ENCODE peak calls at places on chromosomes 16 and 17, in nine cellular contexts. Q, R, G, I, C, H, A, K and Z are unnamed samples. For H3K4me1, the result is how much of the 10 kb centered on the place peaks cover.

GRCh38 chr17:82684207-82684903 is 14.1 kb downstream of the RAB40B start:
- DNase-seq in Q (no peak), R (no peak), G (no peak), I (peak), C (no peak), H (no peak), A (no peak), K (no peak), Z (no peak)

GRCh38 chr17:17239832-17240231 is 2.9 kb upstream of the FLCN start:
- DNase-seq in Q (no peak), R (no peak), G (no peak), I (no peak), C (no peak), H (no peak), A (no peak), K (no peak), Z (no peak)

GRCh38 chr16:20803561-20804214 is 2.6 kb downstream of the ERI2 start:
- DNase-seq in Q (no peak), R (no peak), G (no peak), I (no peak), C (no peak), H (no peak), A (no peak), K (no peak), Z (no peak)

GRCh38 chr17:3497101-3497500 is 21.3 kb downstream of the ASPA start:
- DNase-seq in Q (no peak), R (no peak), G (no peak), I (no peak), C (no peak), H (no peak), A (no peak), K (no peak), Z (no peak)

GRCh38 chr16:88073201-88073721 is 122.0 kb downstream of the BANP start:
- DNase-seq in Q (no peak), R (no peak), G (no peak), I (no peak), C (no peak), H (no peak), A (no peak), K (no peak), Z (no peak)

GRCh38 chr17:13001991-13002615 is 15.7 kb downstream of the ELAC2 start:
- DNase-seq in Q (no peak), R (no peak), G (no peak), I (no peak), C (peak), H (no peak), A (no peak), K (no peak), Z (no peak)

GRCh38 chr16:27401768-27402568 is at the start of gene IL21R:
- DNase-seq in Q (no peak), R (peak), G (peak), I (peak), C (peak), H (peak), A (peak), K (no peak), Z (no peak)

GRCh38 chr16:82660078-82660645 is 33.4 kb downstream of the CDH13 start:
- DNase-seq in Q (no peak), R (no peak), G (no peak), I (no peak), C (peak), H (no peak), A (no peak), K (no peak), Z (no peak)

GRCh38 chr17:77435272-77436057 is 294.7 kb downstream of the SEC14L1 start:
- DNase-seq in Q (no peak), R (no peak), G (no peak), I (no peak), C (no peak), H (no peak), A (peak), K (no peak), Z (no peak)

GRCh38 chr16:74611721-74612120 is 4.8 kb upstream of the GLG1 start:
- DNase-seq in Q (no peak), R (no peak), G (no peak), I (no peak), C (peak), H (no peak), A (no peak), K (no peak), Z (no peak)

GRCh38 chr16:88988980-88989791 is 12.2 kb upstream of the CBFA2T3 start:
- DNase-seq in Q (no peak), R (no peak), G (no peak), I (no peak), C (no peak), H (no peak), A (peak), K (no peak), Z (no peak)

GRCh38 chr17:75289832-75290337 is 652 bp upstream of the SLC25A19 start:
- DNase-seq in Q (no peak), R (peak), G (peak), I (peak), C (peak), H (no peak), A (no peak), K (no peak), Z (peak)

GRCh38 chr17:17140590-17140980 is 65.5 kb downstream of the PLD6 start:
- DNase-seq in Q (no peak), R (no peak), G (no peak), I (no peak), C (peak), H (no peak), A (peak), K (no peak), Z (no peak)

GRCh38 chr16:30473231-30474061 is 904 bp downstream of the ITGAL start:
- DNase-seq in Q (no peak), R (no peak), G (peak), I (no peak), C (no peak), H (no peak), A (peak), K (no peak), Z (no peak)

GRCh38 chr16:27267037-27267677 is 1.4 kb downstream of the NSMCE1 start:
- DNase-seq in Q (no peak), R (no peak), G (no peak), I (no peak), C (no peak), H (no peak), A (no peak), K (no peak), Z (no peak)

GRCh38 chr17:27332485-27333409 is 38.8 kb downstream of the WSB1 start:
- DNase-seq in Q (peak), R (peak), G (peak), I (peak), C (peak), H (peak), A (peak), K (peak), Z (peak)

GRCh38 chr17:81470944-81471803 is 41.4 kb downstream of the ACTG1 start:
- DNase-seq in Q (no peak), R (no peak), G (no peak), I (no peak), C (no peak), H (no peak), A (no peak), K (no peak), Z (no peak)

GRCh38 chr17:34246872-34247271 is 8.2 kb upstream of the CCL2 start:
- DNase-seq in Q (no peak), R (no peak), G (no peak), I (no peak), C (no peak), H (no peak), A (no peak), K (no peak), Z (no peak)

GRCh38 chr17:34242976-34243731 is 11.9 kb upstream of the CCL2 start:
- DNase-seq in Q (no peak), R (no peak), G (no peak), I (no peak), C (no peak), H (no peak), A (no peak), K (no peak), Z (no peak)

GRCh38 chr17:34246436-34246835 is 8.6 kb upstream of the CCL2 start:
- DNase-seq in Q (no peak), R (no peak), G (no peak), I (no peak), C (no peak), H (no peak), A (no peak), K (no peak), Z (no peak)

GRCh38 chr17:34243732-34244299 is 11.3 kb upstream of the CCL2 start:
- DNase-seq in Q (no peak), R (no peak), G (no peak), I (no peak), C (no peak), H (no peak), A (no peak), K (no peak), Z (no peak)

GRCh38 chr17:34245496-34245895 is 9.6 kb upstream of the CCL2 start:
- DNase-seq in Q (no peak), R (no peak), G (no peak), I (no peak), C (no peak), H (no peak), A (no peak), K (no peak), Z (no peak)
- H3K4me1 ChIP-seq in Q (under half), R (under half), G (half or more), I (under half), C (under half), H (under half), A (half or more), K (under half), Z (under half)

DNA sequence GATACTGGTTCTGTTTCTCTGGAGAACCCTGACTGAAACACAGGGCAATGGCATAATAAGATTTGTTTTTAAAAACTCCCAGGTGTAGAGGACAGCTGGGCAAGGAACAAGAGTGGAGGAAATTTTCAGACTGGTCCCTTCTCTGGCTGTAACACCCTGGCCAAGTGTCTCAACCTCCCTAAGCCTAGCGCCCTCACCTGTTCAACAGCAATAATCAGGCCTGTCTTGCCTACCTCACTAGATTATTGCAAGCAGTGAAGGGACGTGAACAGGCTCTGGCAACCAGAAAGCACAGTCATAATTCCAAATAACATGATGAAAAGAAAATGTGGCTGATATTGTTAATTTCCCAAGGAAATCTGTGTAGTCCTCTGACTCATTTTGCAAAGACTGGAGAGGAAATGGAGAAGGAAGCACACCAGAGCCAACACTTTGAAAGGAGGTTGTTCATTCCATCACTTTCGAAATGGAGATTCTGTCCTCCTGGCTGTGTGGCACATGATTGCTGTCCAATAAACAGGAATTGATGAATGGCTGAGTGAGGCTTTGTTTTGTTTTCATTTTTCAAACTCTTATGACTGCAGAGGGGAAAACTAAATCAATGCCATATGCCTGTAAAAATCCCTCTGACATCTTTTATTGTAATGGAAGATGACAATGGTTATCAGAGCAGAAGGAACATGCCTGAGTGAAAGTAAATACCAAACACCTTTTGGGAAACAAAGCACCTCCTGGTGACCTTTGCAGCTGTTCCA is 87.4 kb upstream of the HLF start:
- DNase-seq in Q (no peak), R (no peak), G (no peak), I (no peak), C (no peak), H (no peak), A (no peak), K (no peak), Z (no peak)
- TF ChIP-seq CTCF in Q (no peak), R (no peak), G (no peak), I (peak), C (no peak), H (no peak), A (no peak), K (peak), Z (no peak)

GRCh38 chr16:9393601-9394000 is 302.2 kb downstream of the HAPSTR1 start:
- DNase-seq in Q (no peak), R (no peak), G (no peak), I (no peak), C (no peak), H (no peak), A (no peak), K (no peak), Z (no peak)
- H3K4me1 ChIP-seq in Q (under half), R (under half), G (under half), I (under half), C (under half), H (under half), A (under half), K (under half), Z (under half)

GRCh38 chr17:51630101-51630671 is 369.8 kb downstream of the UTP18 start:
- DNase-seq in Q (no peak), R (no peak), G (no peak), I (no peak), C (no peak), H (no peak), A (no peak), K (no peak), Z (peak)
- TF ChIP-seq CTCF in Q (no peak), R (no peak), G (no peak), I (no peak), C (no peak), H (no peak), A (no peak), K (no peak), Z (no peak)

DNA sequence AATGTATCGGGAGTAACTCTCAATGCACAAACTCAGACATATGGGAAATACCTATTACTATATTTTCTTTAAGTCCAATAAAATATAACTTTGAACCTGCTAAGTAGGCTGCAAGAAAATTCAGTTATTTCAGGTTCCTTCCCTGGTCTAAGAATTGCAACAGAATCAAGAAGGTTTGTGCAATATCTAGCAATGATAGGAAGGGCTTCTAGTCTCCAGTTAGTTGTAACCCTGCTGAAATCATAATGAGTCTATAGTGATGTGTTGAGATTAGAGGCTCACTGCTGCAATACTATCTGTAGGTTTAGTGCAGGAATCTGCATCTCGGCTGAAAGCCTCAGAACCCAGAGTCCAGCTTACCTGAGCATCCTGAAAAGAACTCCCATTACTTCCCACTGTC is 110.5 kb downstream of the PMP22 start:
- DNase-seq in Q (no peak), R (no peak), G (no peak), I (no peak), C (peak), H (no peak), A (no peak), K (no peak), Z (no peak)
- H3K4me1 ChIP-seq in Q (under half), R (under half), G (under half), I (under half), C (under half), H (under half), A (under half), K (under half), Z (under half)

GRCh38 chr16:85168732-85169256 is 56.5 kb upstream of the CIBAR2 start:
- DNase-seq in Q (peak), R (peak), G (peak), I (peak), C (peak), H (no peak), A (peak), K (no peak), Z (no peak)
- TF ChIP-seq CTCF in Q (no peak), R (no peak), G (no peak), I (no peak), C (no peak), H (no peak), A (no peak), K (no peak), Z (no peak)

GRCh38 chr16:28910046-28911031 is 14.7 kb downstream of the RABEP2 start:
- DNase-seq in Q (no peak), R (no peak), G (no peak), I (no peak), C (no peak), H (no peak), A (no peak), K (no peak), Z (no peak)
- H3K4me1 ChIP-seq in Q (under half), R (under half), G (under half), I (under half), C (under half), H (under half), A (under half), K (under half), Z (under half)

GRCh38 chr16:6165330-6165984 is 1067.9 kb upstream of the EEF2KMT start:
- DNase-seq in Q (no peak), R (no peak), G (no peak), I (no peak), C (no peak), H (no peak), A (no peak), K (no peak), Z (no peak)
- TF ChIP-seq CTCF in Q (no peak), R (no peak), G (no peak), I (no peak), C (no peak), H (no peak), A (no peak), K (peak), Z (peak)

DNA sequence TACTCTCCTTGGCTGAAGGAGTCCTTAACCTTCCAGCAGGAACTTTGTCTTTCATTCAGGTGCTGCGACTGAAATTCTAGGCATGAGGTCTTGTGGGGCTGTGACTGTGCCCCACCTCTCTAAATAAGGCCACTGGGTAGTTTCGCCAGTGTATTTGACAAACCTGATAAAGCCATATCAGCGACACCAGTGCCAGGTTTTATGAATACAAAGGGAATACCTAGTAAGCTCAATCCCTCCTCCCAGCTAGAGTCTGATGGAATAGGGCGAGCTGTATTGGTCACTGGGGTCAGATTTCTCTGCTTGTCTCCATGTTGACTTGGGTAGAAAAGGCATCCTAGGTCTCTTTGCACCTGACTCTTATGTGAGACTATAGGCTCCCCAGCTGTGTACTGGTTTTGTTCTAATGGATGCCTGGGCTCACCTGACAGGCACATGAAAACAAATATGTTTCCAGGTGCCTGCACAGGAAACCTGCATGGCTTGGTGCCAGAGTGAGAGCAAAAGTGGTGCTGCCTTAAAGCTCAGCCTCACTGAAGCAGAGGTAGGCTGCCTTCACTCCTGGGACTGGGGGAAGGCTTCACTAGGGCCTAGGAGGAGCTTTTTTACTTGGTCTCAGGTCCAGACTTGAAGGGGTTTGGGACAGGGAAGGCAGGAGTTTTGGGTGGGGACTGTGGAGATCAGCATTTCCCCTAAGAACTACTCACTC is 8.3 kb downstream of the SLC7A6 start:
- DNase-seq in Q (no peak), R (no peak), G (no peak), I (peak), C (no peak), H (no peak), A (no peak), K (no peak), Z (peak)
- H3K4me1 ChIP-seq in Q (under half), R (under half), G (half or more), I (under half), C (under half), H (under half), A (under half), K (under half), Z (under half)

DNA sequence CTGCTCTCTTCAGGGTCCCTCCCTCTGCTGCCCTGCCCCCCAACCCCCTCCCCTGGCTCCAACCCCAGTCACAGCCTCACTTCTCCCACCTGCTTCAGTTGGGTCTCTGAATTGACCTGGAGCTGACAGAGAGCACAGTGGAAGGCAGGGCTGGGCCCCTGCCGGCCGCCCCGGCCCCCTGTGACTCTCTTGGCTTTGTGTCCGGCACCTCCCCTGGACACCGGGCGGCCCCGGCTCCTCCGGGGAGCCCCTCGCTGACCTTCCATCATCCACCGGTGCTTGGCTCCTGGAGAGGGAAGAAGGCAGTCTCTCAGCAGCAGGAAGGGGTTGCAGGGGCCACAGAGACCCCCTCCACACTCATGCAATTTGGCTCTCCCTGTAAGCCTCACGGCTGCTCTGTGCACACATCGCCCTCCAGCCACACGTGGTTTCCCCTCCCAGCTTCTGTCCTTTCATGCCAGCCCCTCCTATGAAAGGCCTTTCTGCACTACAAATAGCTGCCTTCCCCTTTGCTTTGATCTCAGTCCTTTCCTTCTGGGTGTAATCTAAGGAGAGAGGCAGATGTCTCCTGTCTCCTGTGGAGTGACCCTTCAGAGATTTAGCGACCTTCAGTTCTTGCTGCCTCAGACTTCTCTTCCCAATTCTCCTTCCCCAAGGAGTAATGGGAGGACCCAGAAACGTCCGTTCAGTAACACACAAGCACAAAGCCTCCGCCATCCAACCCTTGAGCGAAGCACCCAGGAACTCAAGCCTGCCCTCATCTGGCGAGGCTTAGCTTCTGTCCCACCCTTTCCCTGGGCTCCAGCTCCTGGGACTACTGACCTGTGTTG is 8.3 kb downstream of the NKIRAS2 start:
- DNase-seq in Q (no peak), R (no peak), G (no peak), I (no peak), C (no peak), H (no peak), A (no peak), K (no peak), Z (no peak)
- TF ChIP-seq CTCF in Q (no peak), R (no peak), G (no peak), I (peak), C (peak), H (no peak), A (no peak), K (peak), Z (no peak)